ENCODE peak calls at places on chromosome 4, in five cellular contexts. P is upper lobe of left lung, F is HCT116, C is RWPE1, Z is tibial artery. J is an unnamed sample.

GRCh38 chr4:74933562-74934015 is 673 bp downstream of the PARM1 start:
- DNase-seq in C (no peak), P (peak; percentile 76), Z (peak; percentile 36), F (no peak), J (peak; percentile 0)

GRCh38 chr4:120088507-120088906 is 21.9 kb upstream of the MAD2L1 start:
- DNase-seq in C (no peak), Z (no peak), F (no peak), P (no peak), J (no peak)

GRCh38 chr4:61202100-61202637 is 2.0 kb downstream of the ADGRL3 start:
- DNase-seq in C (peak; percentile 9), Z (peak; percentile 24), F (no peak), P (peak; percentile 79), J (peak; percentile 32)

GRCh38 chr4:75834772-75835154 is 67.5 kb downstream of the PPEF2 start:
- DNase-seq in C (no peak), F (no peak), P (no peak), Z (no peak), J (no peak)

GRCh38 chr4:68951078-68951805 is at the start of gene UGT2A3:
- DNase-seq in P (no peak), C (no peak), F (no peak), Z (no peak), J (no peak)

GRCh38 chr4:155960522-155960921 is 6.9 kb upstream of the CTSO start:
- DNase-seq in C (peak; percentile 8), P (no peak), F (no peak), Z (no peak), J (peak; percentile 60)

GRCh38 chr4:100428051-100428450 is 89.8 kb downstream of the EMCN start:
- DNase-seq in F (peak; percentile 21), C (peak; percentile 32), P (no peak), Z (no peak), J (no peak)

GRCh38 chr4:110680217-110680616 is 57.3 kb upstream of the PITX2 start:
- DNase-seq in Z (no peak), P (no peak), F (no peak), C (no peak), J (no peak)

GRCh38 chr4:107037188-107037587 is 1.1 kb upstream of the DKK2 start:
- DNase-seq in Z (peak; percentile 33), C (peak; percentile 2), P (peak; percentile 87), F (no peak), J (peak; percentile 53)

GRCh38 chr4:18021470-18021719 is 160 bp downstream of the LCORL start:
- DNase-seq in P (no peak), F (no peak), Z (no peak), C (peak; percentile 20), J (no peak)

GRCh38 chr4:81405900-81406401 is 65.8 kb downstream of the RASGEF1B start:
- DNase-seq in C (peak; percentile 66), P (no peak), Z (no peak), F (peak; percentile 68), J (peak; percentile 89)

GRCh38 chr4:8188743-8189550 is 10.1 kb upstream of the SH3TC1 start:
- DNase-seq in F (no peak), Z (peak; percentile 45), C (peak; percentile 95), P (peak; percentile 88), J (peak; percentile 71)

GRCh38 chr4:115671581-115671980 is 558.2 kb upstream of the NDST4 start:
- DNase-seq in F (no peak), Z (no peak), C (no peak), P (no peak), J (no peak)

GRCh38 chr4:87089368-87089767 is 131.1 kb downstream of the KLHL8 start:
- DNase-seq in C (no peak), Z (no peak), F (no peak), P (no peak), J (no peak)

GRCh38 chr4:87092389-87093141 is 127.9 kb downstream of the KLHL8 start:
- DNase-seq in F (peak; percentile 52), P (no peak), Z (peak; percentile 55), C (peak; percentile 97), J (peak; percentile 47)

GRCh38 chr4:87097075-87097474 is 123.3 kb downstream of the KLHL8 start:
- DNase-seq in F (no peak), P (no peak), C (no peak), Z (no peak), J (no peak)

GRCh38 chr4:87090305-87090704 is 130.1 kb downstream of the KLHL8 start:
- DNase-seq in Z (no peak), P (no peak), C (no peak), F (no peak), J (no peak)

DNA sequence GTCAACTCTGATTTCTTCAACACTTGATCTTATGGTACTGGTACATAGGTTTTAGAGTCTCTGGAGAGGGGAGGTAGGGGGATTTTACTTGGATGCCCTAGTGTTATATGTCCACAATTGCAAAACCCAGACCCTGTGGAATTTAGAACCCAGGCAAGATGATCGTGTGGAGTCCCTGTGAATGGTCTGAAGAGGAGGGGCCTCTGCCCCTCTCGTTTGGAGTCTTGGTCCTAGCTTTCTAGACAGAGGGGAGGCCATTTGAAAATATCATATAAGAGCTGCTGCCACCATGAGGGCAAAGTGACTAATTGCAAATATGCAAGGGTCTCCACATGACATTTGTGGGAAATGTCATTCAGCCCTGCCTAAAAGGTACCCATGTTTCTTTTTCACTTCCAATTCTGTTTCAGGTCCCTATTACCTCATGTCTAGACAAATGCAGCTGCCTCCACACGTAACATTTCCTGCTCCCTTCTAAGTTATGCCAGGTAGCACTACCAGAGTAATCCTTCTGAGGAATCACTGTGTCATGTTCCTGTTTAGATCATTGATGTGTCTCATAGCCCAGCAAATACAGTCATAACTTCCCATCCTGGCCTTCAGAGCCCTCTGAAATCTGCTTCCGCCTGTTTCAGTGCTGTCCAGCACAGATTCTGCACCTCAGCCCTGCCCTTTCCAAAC is 126.8 kb downstream of the KLHL8 start:
- DNase-seq in F (peak; percentile 23), Z (no peak), P (no peak), C (peak; percentile 69), J (peak; percentile 65)
- TF ChIP-seq CTCF in F (peak; percentile 63), Z (peak; percentile 46), P (peak; percentile 65), C (peak; percentile 45), J (peak; percentile 61)

GRCh38 chr4:186128842-186129241 is 24.3 kb downstream of the FAM149A start:
- DNase-seq in C (no peak), P (no peak), F (no peak), Z (no peak), J (no peak)

GRCh38 chr4:186134254-186134653 is 29.8 kb downstream of the FAM149A start:
- DNase-seq in C (no peak), F (no peak), P (no peak), Z (no peak), J (no peak)

GRCh38 chr4:186137193-186137792 is 32.8 kb downstream of the FAM149A start:
- DNase-seq in F (peak; percentile 12), C (peak; percentile 26), Z (no peak), P (no peak), J (peak; percentile 56)

GRCh38 chr4:186131935-186132334 is 27.4 kb downstream of the FAM149A start:
- DNase-seq in C (no peak), F (no peak), Z (no peak), P (no peak), J (no peak)

DNA sequence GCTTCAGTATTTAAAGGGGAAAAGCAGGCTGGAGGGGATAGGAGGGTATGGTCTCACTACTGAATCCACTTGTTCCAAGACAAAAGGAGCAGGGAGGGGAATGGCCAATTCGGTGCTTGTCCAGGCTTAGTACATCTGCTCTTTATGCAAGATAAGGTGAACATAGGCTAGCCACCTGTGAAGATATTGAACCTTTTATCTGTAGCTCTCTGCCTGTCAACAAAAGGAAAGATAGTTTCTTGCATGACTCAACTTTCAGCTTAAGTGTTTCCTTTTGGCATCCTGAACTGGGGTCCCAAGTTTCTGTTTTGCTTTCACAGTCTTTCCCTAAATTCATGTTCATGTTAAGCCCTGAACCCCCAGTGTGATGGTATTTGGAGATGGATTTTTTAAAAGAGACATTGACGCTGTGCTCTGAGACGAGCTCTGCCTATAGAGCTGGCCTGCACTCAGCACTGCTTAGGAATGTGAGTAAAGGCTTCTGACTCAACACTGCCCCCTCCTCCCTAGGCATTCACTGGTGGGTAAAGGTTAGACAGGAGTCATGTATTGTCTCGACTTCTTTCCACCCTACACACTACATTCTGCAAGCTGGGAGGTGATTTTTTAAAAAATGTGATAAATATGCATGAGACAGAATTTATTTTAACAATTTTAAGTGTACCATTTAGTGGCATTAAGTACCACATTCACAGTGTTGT is 28.2 kb downstream of the FAM149A start:
- DNase-seq in C (peak; percentile 38), Z (no peak), F (peak; percentile 24), P (no peak), J (peak; percentile 60)
- TF ChIP-seq CTCF in C (peak; percentile 17), Z (no peak), F (no peak), P (no peak), J (peak; percentile 46)

GRCh38 chr4:104693601-104694201 is 199.0 kb upstream of the CXXC4 start:
- DNase-seq in F (peak; percentile 26), P (no peak), C (peak; percentile 21), Z (no peak), J (peak; percentile 5)
- TF ChIP-seq CTCF in F (peak; percentile 39), P (no peak), C (peak; percentile 54), Z (no peak), J (peak; percentile 21)

GRCh38 chr4:27318740-27319139 is 458.1 kb downstream of the STIM2 start:
- DNase-seq in P (no peak), C (peak; percentile 14), Z (no peak), F (peak; percentile 35), J (peak; percentile 45)
- TF ChIP-seq CTCF in P (no peak), C (no peak), Z (no peak), F (peak; percentile 33), J (no peak)